ENCODE peak calls at places on chromosomes 5 and 9, in five cellular contexts. J is endothelial cell, X is stomach, Q is progenitor cell of endocrine pancreas, K is type B pancreatic cell. R is an unnamed sample.

GRCh38 chr5:16539169-16539666 is 73.6 kb upstream of the ZNF622 start:
- DNase-seq in J (no peak), Q (no peak), X (peak), K (no peak), R (no peak)

GRCh38 chr9:35910613-35911488 is 1.6 kb downstream of the SPAAR start:
- DNase-seq in X (peak), K (no peak), J (peak), Q (no peak), R (no peak)

GRCh38 chr9:100063185-100063584 is 35.6 kb downstream of the ERP44 start:
- DNase-seq in K (no peak), Q (no peak), X (no peak), J (no peak), R (no peak)

GRCh38 chr5:133456933-133457402 is 155.4 kb downstream of the FSTL4 start:
- DNase-seq in J (no peak), X (no peak), K (no peak), Q (no peak), R (no peak)

GRCh38 chr9:37426846-37427245 is 4.3 kb downstream of the GRHPR start:
- DNase-seq in K (no peak), J (no peak), X (no peak), Q (no peak), R (no peak)

GRCh38 chr5:155004138-155004744 is 9.3 kb upstream of the KIF4B start:
- DNase-seq in K (no peak), Q (no peak), X (peak), J (peak), R (no peak)

GRCh38 chr9:92947268-92948031 is at the start of gene FGD3:
- DNase-seq in Q (peak), J (peak), X (peak), K (peak), R (no peak)

GRCh38 chr5:126395198-126395597 is 28.0 kb upstream of the GRAMD2B start:
- DNase-seq in X (no peak), J (no peak), K (no peak), Q (no peak), R (no peak)

GRCh38 chr5:4230905-4231561 is 635.4 kb downstream of the IRX1 start:
- DNase-seq in X (no peak), J (no peak), Q (no peak), K (no peak), R (no peak)

GRCh38 chr5:21918451-21918850 is 934.7 kb downstream of the CDH12 start:
- DNase-seq in Q (no peak), X (no peak), K (no peak), J (no peak), R (no peak)

GRCh38 chr5:172843825-172844576 is 9.9 kb downstream of the ERGIC1 start:
- DNase-seq in X (no peak), Q (no peak), K (no peak), J (no peak), R (no peak)

GRCh38 chr5:96924016-96924443 is 11.8 kb upstream of the LNPEP start:
- DNase-seq in K (no peak), J (no peak), X (no peak), Q (no peak), R (no peak)

GRCh38 chr9:125910286-125910685 is 163.1 kb downstream of the PBX3 start:
- DNase-seq in K (no peak), X (no peak), Q (no peak), J (no peak), R (no peak)

GRCh38 chr5:172816887-172817418 is 17.1 kb upstream of the ERGIC1 start:
- DNase-seq in X (no peak), J (no peak), K (no peak), Q (no peak), R (no peak)

GRCh38 chr9:107739601-107740082 is 250.1 kb upstream of the KLF4 start:
- DNase-seq in Q (no peak), X (peak), K (no peak), J (no peak), R (no peak)

GRCh38 chr9:38437193-38437823 is 13.1 kb upstream of the IGFBPL1 start:
- DNase-seq in Q (no peak), X (peak), K (no peak), J (no peak), R (no peak)

GRCh38 chr5:115657125-115657882 is 31.5 kb upstream of the TMED7 start:
- DNase-seq in X (no peak), K (no peak), J (no peak), Q (no peak), R (no peak)

GRCh38 chr5:139725073-139725830 is 70.4 kb upstream of the PSD2 start:
- DNase-seq in X (peak), K (no peak), J (no peak), Q (no peak), R (no peak)

GRCh38 chr5:98349251-98349989 is 424.0 kb upstream of the RGMB start:
- DNase-seq in X (no peak), K (no peak), Q (no peak), J (no peak), R (no peak)

GRCh38 chr9:81146684-81147337 is 542.5 kb downstream of the TLE1 start:
- DNase-seq in J (no peak), K (no peak), X (no peak), Q (no peak), R (no peak)

GRCh38 chr5:143052967-143053682 is 282.9 kb downstream of the ARHGAP26 start:
- DNase-seq in X (no peak), J (no peak), Q (no peak), K (no peak), R (no peak)

GRCh38 chr9:137435980-137436760 is 5.0 kb downstream of the ENTPD8 start:
- DNase-seq in J (no peak), Q (peak), K (no peak), X (peak), R (no peak)

GRCh38 chr9:124782661-124783574 is 6.0 kb downstream of the OLFML2A start:
- DNase-seq in K (peak), X (peak), Q (no peak), J (no peak), R (no peak)

GRCh38 chr9:22147818-22148573 is 138.9 kb upstream of the CDKN2B start:
- DNase-seq in J (no peak), K (no peak), Q (no peak), X (no peak), R (no peak)

GRCh38 chr5:79512692-79513518 is 1.0 kb downstream of the HOMER1 start:
- DNase-seq in K (no peak), Q (no peak), X (no peak), J (peak), R (no peak)

GRCh38 chr9:92640398-92641091 is 29.4 kb downstream of the IPPK start:
- DNase-seq in K (peak), J (no peak), X (peak), Q (no peak), R (no peak)

GRCh38 chr5:142770650-142771609 is 753 bp downstream of the ARHGAP26 start:
- DNase-seq in J (peak), K (no peak), Q (peak), X (peak), R (peak)

GRCh38 chr9:129908846-129909245 is 73.6 kb downstream of the USP20 start:
- DNase-seq in J (no peak), K (no peak), Q (no peak), X (no peak), R (no peak)

GRCh38 chr5:29949301-29949872 is 1244.1 kb upstream of the CDH6 start:
- DNase-seq in Q (no peak), J (no peak), X (no peak), K (no peak), R (no peak)

GRCh38 chr5:168549554-168549953 is 20.4 kb downstream of the FBLL1 start:
- DNase-seq in K (no peak), Q (no peak), J (no peak), X (no peak), R (no peak)

GRCh38 chr9:33190021-33190420 is 22.9 kb upstream of the B4GALT1 start:
- DNase-seq in K (no peak), Q (no peak), X (no peak), J (no peak), R (no peak)

GRCh38 chr5:153321478-153321877 is 169.0 kb upstream of the GRIA1 start:
- DNase-seq in Q (no peak), X (no peak), K (no peak), J (no peak), R (no peak)

GRCh38 chr5:24141046-24141445 is 503.7 kb downstream of the CDH10 start:
- DNase-seq in Q (no peak), X (no peak), K (no peak), J (no peak), R (no peak)

GRCh38 chr5:110150199-110150598 is 460.5 kb downstream of the MAN2A1 start:
- DNase-seq in J (no peak), Q (no peak), K (no peak), X (no peak), R (no peak)

GRCh38 chr5:150559701-150560100 is 51.8 kb downstream of the NDST1 start:
- DNase-seq in X (no peak), K (no peak), Q (no peak), J (no peak), R (no peak)

GRCh38 chr5:150560401-150561191 is 52.7 kb downstream of the NDST1 start:
- DNase-seq in X (peak), K (peak), Q (peak), J (peak), R (peak)

GRCh38 chr5:150562832-150563231 is 54.9 kb downstream of the NDST1 start:
- DNase-seq in K (no peak), X (no peak), Q (no peak), J (peak), R (no peak)

GRCh38 chr5:150561571-150562295 is 53.8 kb downstream of the NDST1 start:
- DNase-seq in K (no peak), X (no peak), J (no peak), Q (no peak), R (no peak)

GRCh38 chr5:150561192-150561512 is 53.2 kb downstream of the NDST1 start:
- DNase-seq in Q (no peak), X (no peak), J (no peak), K (no peak), R (no peak)
- TF ChIP-seq CTCF in Q (no peak), X (no peak), J (peak), K (no peak), R (no peak)

GRCh38 chr9:19371942-19372341 is 8.1 kb downstream of the RPS6 start:
- DNase-seq in X (no peak), Q (no peak), K (no peak), J (no peak), R (no peak)
- TF ChIP-seq CTCF in X (no peak), Q (no peak), K (peak), J (no peak), R (no peak)

GRCh38 chr5:111548992-111549649 is 36.8 kb upstream of the STARD4 start:
- DNase-seq in K (no peak), X (peak), Q (no peak), J (no peak), R (no peak)

GRCh38 chr5:111551120-111551519 is 38.8 kb upstream of the STARD4 start:
- DNase-seq in J (no peak), Q (no peak), K (no peak), X (no peak), R (no peak)

GRCh38 chr5:111553889-111554288 is 41.6 kb upstream of the STARD4 start:
- DNase-seq in K (no peak), X (no peak), J (no peak), Q (no peak), R (no peak)

GRCh38 chr5:111550282-111551020 is 38.1 kb upstream of the STARD4 start:
- DNase-seq in K (peak), X (peak), Q (peak), J (peak), R (peak)

GRCh38 chr5:111551569-111552275 is 39.4 kb upstream of the STARD4 start:
- DNase-seq in K (no peak), Q (no peak), X (no peak), J (no peak), R (no peak)
- TF ChIP-seq CTCF in K (no peak), Q (no peak), X (no peak), J (no peak), R (no peak)

GRCh38 chr5:118590806-118591205 is 397.5 kb downstream of the DTWD2 start:
- DNase-seq in Q (no peak), J (no peak), X (no peak), K (no peak), R (no peak)

GRCh38 chr5:118597448-118597847 is 390.9 kb downstream of the DTWD2 start:
- DNase-seq in K (no peak), X (no peak), J (no peak), Q (no peak), R (no peak)

GRCh38 chr5:118592234-118592633 is 396.1 kb downstream of the DTWD2 start:
- DNase-seq in Q (no peak), J (no peak), X (no peak), K (no peak), R (no peak)

GRCh38 chr5:118596255-118596654 is 392.1 kb downstream of the DTWD2 start:
- DNase-seq in J (no peak), X (no peak), K (no peak), Q (no peak), R (no peak)

GRCh38 chr5:118592678-118593328 is 395.5 kb downstream of the DTWD2 start:
- DNase-seq in J (no peak), X (no peak), Q (no peak), K (no peak), R (no peak)
- TF ChIP-seq CTCF in J (peak), X (no peak), Q (peak), K (peak), R (no peak)

GRCh38 chr9:131936929-131937328 is 142.7 kb downstream of the MED27 start:
- DNase-seq in Q (no peak), K (no peak), X (no peak), J (no peak), R (no peak)
- TF ChIP-seq CTCF in Q (no peak), K (no peak), X (no peak), J (no peak), R (no peak)

R was measured in activated B cell treated with CpG ODN at 0.5 μM for 24 hours.